ENCODE peak calls at places on chromosomes 1 and 21, in eight cellular contexts. C, T, F, O, Z, D, A and W are unnamed samples.
A peak's percentile ranks its signal among the peaks of the same experiment; 100 is the strongest.

GRCh38 chr1:54813479-54814147 is 12.5 kb upstream of the TTC22 start:
- DNase-seq in Z (no peak), C (no peak), F (no peak), O (no peak), D (peak; percentile 23), T (no peak), A (no peak), W (no peak)

GRCh38 chr1:208324005-208324404 is 79.8 kb upstream of the PLXNA2 start:
- DNase-seq in D (no peak), F (peak; percentile 20), Z (no peak), A (no peak), T (no peak), C (no peak), O (no peak), W (no peak)

GRCh38 chr1:228465571-228466146 is 21.5 kb upstream of the RNF187 start:
- DNase-seq in T (no peak), A (no peak), D (peak; percentile 29), Z (no peak), O (no peak), F (no peak), C (no peak), W (no peak)

GRCh38 chr1:210132582-210132981 is 100.0 kb upstream of the SERTAD4 start:
- DNase-seq in T (no peak), Z (no peak), A (no peak), O (peak; percentile 33), D (peak; percentile 44), F (peak; percentile 59), C (no peak), W (no peak)

GRCh38 chr1:54591127-54591756 is 32.1 kb downstream of the FAM151A start:
- DNase-seq in F (no peak), C (no peak), A (no peak), Z (no peak), T (no peak), D (no peak), O (no peak), W (no peak)

GRCh38 chr1:24987875-24988559 is 57.9 kb upstream of the RUNX3 start:
- DNase-seq in Z (no peak), T (no peak), D (no peak), F (no peak), A (no peak), O (no peak), C (no peak), W (no peak)

GRCh38 chr1:52139817-52140540 is 1.9 kb upstream of the ZFYVE9 start:
- DNase-seq in F (peak; percentile 23), T (no peak), D (peak; percentile 64), A (no peak), Z (no peak), C (no peak), O (peak; percentile 85), W (no peak)

GRCh38 chr1:219582310-219582709 is 30.6 kb downstream of the ZC3H11B start:
- DNase-seq in T (no peak), A (no peak), C (no peak), D (no peak), F (no peak), Z (no peak), O (peak; percentile 48), W (no peak)

GRCh38 chr1:113217447-113218208 is 144.6 kb downstream of the LRIG2 start:
- DNase-seq in D (no peak), A (no peak), F (peak; percentile 69), T (no peak), C (no peak), Z (peak; percentile 77), O (no peak), W (no peak)

GRCh38 chr1:230986976-230987375 is 8.1 kb downstream of the ARV1 start:
- DNase-seq in C (no peak), T (no peak), D (no peak), F (no peak), A (no peak), Z (no peak), O (peak; percentile 83), W (no peak)

GRCh38 chr1:37931148-37931492 is 15.7 kb downstream of the INPP5B start:
- DNase-seq in O (no peak), A (no peak), F (no peak), C (peak; percentile 30), Z (no peak), D (peak; percentile 27), T (no peak), W (no peak)

DNA sequence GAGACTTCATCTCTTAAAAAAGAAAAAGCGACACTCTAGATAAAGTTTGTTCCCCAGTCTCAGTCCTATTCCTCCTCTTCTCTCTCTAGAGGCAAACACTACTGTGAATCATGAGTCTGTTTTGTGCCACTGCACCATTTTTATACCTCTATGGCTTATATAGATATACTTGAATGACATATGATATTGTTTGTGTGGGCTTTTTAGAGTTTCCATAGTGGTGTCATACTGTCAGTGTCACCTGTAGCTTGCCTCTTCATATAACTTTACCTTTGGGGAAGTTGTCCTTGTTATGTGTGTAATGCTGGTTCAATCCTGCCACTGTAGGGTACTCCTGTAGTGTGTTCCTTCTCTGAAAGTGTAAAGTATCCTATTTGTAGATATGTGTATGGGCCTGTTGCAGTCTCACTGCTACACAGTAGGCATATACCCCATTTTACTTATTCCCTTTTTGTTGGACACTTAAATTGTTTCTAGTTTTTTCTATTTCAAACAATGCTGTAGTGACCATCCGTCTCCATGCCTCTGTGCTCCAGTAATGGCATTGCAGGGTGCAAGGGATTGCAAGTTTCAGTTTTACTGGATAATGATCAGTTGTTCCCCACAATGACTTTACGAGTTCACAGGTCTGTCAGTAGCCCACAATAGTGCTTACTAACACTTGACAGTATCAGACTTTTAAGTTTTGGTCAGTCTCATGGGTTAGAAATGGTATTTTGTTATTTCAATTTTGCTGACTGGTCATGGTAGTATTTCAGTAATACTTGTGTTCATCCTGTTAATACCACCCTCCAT is 2.7 kb downstream of the PRMT2 start:
- DNase-seq in F (no peak), C (no peak), A (no peak), Z (no peak), T (no peak), D (no peak), O (no peak), W (no peak)
- H3K4me3 ChIP-seq in F (no peak overlapping the region), C (no peak overlapping the region), A (peak overlapping the region; percentile 0), Z (no peak overlapping the region), T (no peak overlapping the region), D (no peak overlapping the region), O (peak overlapping the region; percentile 21), W (peak overlapping the region; percentile 34)

GRCh38 chr1:2463396-2463795 is 12.7 kb upstream of the PLCH2 start:
- DNase-seq in O (no peak), Z (no peak), D (no peak), T (no peak), A (no peak), F (peak; percentile 57), C (no peak), W (no peak)

GRCh38 chr1:2465371-2466269 is 10.5 kb upstream of the PLCH2 start:
- DNase-seq in A (no peak), F (no peak), O (no peak), T (no peak), D (no peak), Z (no peak), C (no peak), W (no peak)

GRCh38 chr1:2460996-2461751 is 14.9 kb upstream of the PLCH2 start:
- DNase-seq in F (no peak), D (no peak), Z (no peak), T (no peak), A (no peak), O (no peak), C (no peak), W (no peak)

GRCh38 chr1:2460203-2460602 is 15.9 kb upstream of the PLCH2 start:
- DNase-seq in A (no peak), D (no peak), Z (no peak), C (no peak), F (no peak), T (no peak), O (no peak), W (no peak)

GRCh38 chr1:2462819-2463218 is 13.3 kb upstream of the PLCH2 start:
- DNase-seq in F (no peak), C (no peak), Z (no peak), O (no peak), A (no peak), D (peak; percentile 29), T (no peak), W (no peak)
- H3K27ac ChIP-seq in F (no peak overlapping the region), C (no peak overlapping the region), Z (no peak overlapping the region), O (no peak overlapping the region), A (no peak overlapping the region), D (no peak overlapping the region), T (no peak overlapping the region), W (no peak overlapping the region)

GRCh38 chr1:119924948-119925898 is 28.9 kb upstream of the ADAM30 start:
- DNase-seq in F (no peak), D (no peak), C (no peak), O (no peak), Z (no peak), T (no peak), A (peak; percentile 50), W (no peak)

GRCh38 chr1:119926553-119926952 is 30.2 kb upstream of the ADAM30 start:
- DNase-seq in D (no peak), C (no peak), A (no peak), F (no peak), O (no peak), Z (no peak), T (no peak), W (no peak)

GRCh38 chr1:119933397-119933796 is 37.1 kb upstream of the ADAM30 start:
- DNase-seq in T (no peak), D (no peak), Z (no peak), A (no peak), O (no peak), C (no peak), F (no peak), W (no peak)

GRCh38 chr1:119935373-119935772 is 39.1 kb upstream of the ADAM30 start:
- DNase-seq in T (peak; percentile 35), D (no peak), O (no peak), A (no peak), C (no peak), F (no peak), Z (no peak), W (no peak)

DNA sequence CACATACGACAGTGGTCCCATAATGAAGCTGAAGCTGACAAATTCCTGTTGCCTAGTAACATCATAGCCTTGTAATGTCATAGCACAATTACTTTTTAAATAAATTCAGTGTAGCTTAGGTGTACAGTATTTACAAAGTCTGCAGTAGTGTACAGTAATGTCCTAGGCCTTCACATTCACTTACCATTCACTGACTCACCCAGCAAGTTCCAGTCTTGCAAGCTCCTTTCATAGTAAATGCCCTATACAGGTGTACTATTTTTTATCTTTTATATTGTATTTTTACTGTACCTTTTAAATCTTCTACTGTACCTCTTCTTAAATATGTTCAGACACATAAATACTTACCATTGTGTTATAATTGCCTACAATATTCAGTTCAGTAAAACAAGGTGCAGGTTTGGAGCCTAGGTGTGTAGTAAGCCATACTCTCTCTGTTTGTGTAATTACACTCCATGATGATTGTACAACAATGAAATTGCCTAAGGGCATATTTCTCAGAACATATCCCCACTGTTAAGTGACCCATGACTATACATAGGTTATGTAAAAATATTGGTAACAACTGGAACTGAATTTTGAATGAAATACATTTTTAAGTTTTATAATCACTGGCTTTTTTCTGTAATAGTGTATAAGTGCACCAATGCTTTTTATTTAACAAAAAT is 33.5 kb upstream of the ADAM30 start:
- DNase-seq in D (no peak), Z (no peak), A (no peak), F (no peak), O (no peak), C (no peak), T (no peak), W (no peak)
- H3K36me3 ChIP-seq in D (peaks cover 24% of the 10 kb centered on the region), Z (no peaks in the 10 kb centered on the region), A (peaks cover 42% of the 10 kb centered on the region), F (peaks cover 13% of the 10 kb centered on the region), O (peaks cover 78% of the 10 kb centered on the region), C (peaks cover 25% of the 10 kb centered on the region), T (peaks cover 40% of the 10 kb centered on the region), W (peaks cover 59% of the 10 kb centered on the region)

DNA sequence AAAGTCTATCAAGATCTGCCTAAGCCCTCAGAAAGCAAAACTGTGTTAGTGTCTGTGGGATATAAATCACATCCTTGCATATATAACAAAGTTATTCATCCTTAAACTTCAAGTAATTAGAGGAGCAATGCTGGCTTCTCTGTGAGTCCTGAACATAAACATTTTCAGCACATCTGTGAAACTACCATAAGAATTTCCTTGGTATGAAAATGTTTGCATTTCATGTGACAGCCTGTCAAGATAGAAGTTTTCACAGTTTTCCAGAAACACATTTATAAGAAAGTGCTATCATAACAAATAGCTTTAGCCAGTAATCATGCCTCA is 41.5 kb downstream of the PCNX2 start:
- DNase-seq in F (no peak), D (no peak), A (no peak), Z (no peak), C (no peak), T (no peak), O (no peak), W (no peak)
- H3K4me3 ChIP-seq in F (no peak overlapping the region), D (no peak overlapping the region), A (no peak overlapping the region), Z (no peak overlapping the region), C (no peak overlapping the region), T (no peak overlapping the region), O (no peak overlapping the region), W (no peak overlapping the region)